ENCODE peak calls at places on chromosome 18, in five cellular contexts. L, Z, D, B and J are unnamed samples.

GRCh38 chr18:57063601-57064000 is 83.3 kb upstream of the BOD1L2 start:
- DNase-seq in Z (no peak), D (no peak), B (no peak), L (no peak), J (no peak)

GRCh38 chr18:48785091-48785614 is 165.6 kb downstream of the SMAD7 start:
- DNase-seq in Z (peak; percentile 68), D (no peak), B (no peak), L (no peak), J (no peak)

GRCh38 chr18:49021076-49021432 is 70.3 kb upstream of the SMAD7 start:
- DNase-seq in Z (no peak), B (no peak), D (no peak), L (no peak), J (no peak)

GRCh38 chr18:75211002-75211621 is 515 bp downstream of the TSHZ1 start:
- DNase-seq in B (no peak), L (peak; percentile 23), Z (no peak), D (no peak), J (no peak)

GRCh38 chr18:22848618-22849017 is 84.5 kb upstream of the RBBP8 start:
- DNase-seq in Z (no peak), L (no peak), D (no peak), B (no peak), J (no peak)

GRCh38 chr18:62118324-62118723 is 68.5 kb downstream of the PIGN start:
- DNase-seq in B (no peak), Z (no peak), D (no peak), L (no peak), J (no peak)

GRCh38 chr18:58311390-58311789 is 267.4 kb downstream of the NEDD4L start:
- DNase-seq in D (no peak), Z (no peak), L (no peak), B (no peak), J (no peak)

GRCh38 chr18:21763846-21764646 is 23.5 kb downstream of the MIB1 start:
- DNase-seq in B (no peak), D (no peak), Z (no peak), L (no peak), J (no peak)